ENCODE peak calls at places on chromosomes 6 and 20, in six cellular contexts. L, P, I, Q, R and Z are unnamed samples.

GRCh38 chr6:141077355-141078333 is 1055.1 kb upstream of the GJE1 start:
- DNase-seq in R (peak), I (no peak), L (peak), P (no peak), Q (peak), Z (no peak)

GRCh38 chr6:106163966-106164877 is 78.1 kb downstream of the PRDM1 start:
- DNase-seq in P (peak), I (peak), R (peak), Q (no peak), L (peak), Z (peak)

GRCh38 chr20:39453890-39454289 is 491.7 kb downstream of the DHX35 start:
- DNase-seq in Q (no peak), R (no peak), P (no peak), I (no peak), L (no peak), Z (no peak)

GRCh38 chr20:33709398-33709797 is 10.7 kb downstream of the PXMP4 start:
- DNase-seq in R (no peak), P (no peak), I (no peak), Q (no peak), L (peak), Z (no peak)

GRCh38 chr6:11236915-11237314 is 4.4 kb upstream of the NEDD9 start:
- DNase-seq in L (no peak), R (no peak), I (no peak), Q (no peak), P (no peak), Z (no peak)

GRCh38 chr6:49744259-49744658 is at the start of gene CRISP3:
- DNase-seq in Q (peak), R (peak), P (no peak), L (no peak), I (no peak), Z (no peak)

GRCh38 chr6:1240766-1241165 is 71.1 kb upstream of the FOXQ1 start:
- DNase-seq in I (no peak), P (peak), R (no peak), L (no peak), Q (no peak), Z (no peak)

GRCh38 chr6:71412559-71412958 is 123.9 kb downstream of the OGFRL1 start:
- DNase-seq in L (no peak), Q (no peak), R (no peak), P (no peak), I (no peak), Z (no peak)

GRCh38 chr20:62210496-62210855 is 9.6 kb downstream of the HRH3 start:
- DNase-seq in R (no peak), Q (no peak), P (no peak), L (no peak), I (no peak), Z (no peak)

GRCh38 chr20:9270831-9271230 is 201.9 kb downstream of the PLCB4 start:
- DNase-seq in P (peak), L (no peak), I (no peak), Q (no peak), R (peak), Z (peak)

GRCh38 chr20:41287327-41287726 is 30.2 kb downstream of the ZHX3 start:
- DNase-seq in L (no peak), P (peak), R (peak), I (no peak), Q (no peak), Z (no peak)

GRCh38 chr6:156517090-156517489 is 260.1 kb upstream of the ARID1B start:
- DNase-seq in L (no peak), Q (no peak), R (no peak), I (no peak), P (no peak), Z (no peak)

GRCh38 chr6:113397229-113397628 is 459.9 kb upstream of the MARCKS start:
- DNase-seq in I (no peak), Q (no peak), R (no peak), P (peak), L (no peak), Z (no peak)

GRCh38 chr6:24949020-24949569 is 13.3 kb upstream of the RIPOR2 start:
- DNase-seq in P (no peak), L (peak), R (no peak), Q (no peak), I (no peak), Z (no peak)

GRCh38 chr20:31663838-31664695 is 26.4 kb downstream of the COX4I2 start:
- DNase-seq in R (no peak), I (peak), Q (peak), L (peak), P (no peak), Z (no peak)

GRCh38 chr6:82169138-82169876 is 78.2 kb downstream of the IBTK start:
- DNase-seq in L (no peak), R (no peak), Q (no peak), I (no peak), P (no peak), Z (no peak)

GRCh38 chr6:156774872-156775405 is 2.2 kb upstream of the ARID1B start:
- DNase-seq in R (peak), I (no peak), Q (no peak), P (no peak), L (no peak), Z (no peak)

GRCh38 chr20:37580069-37580468 is 52.4 kb upstream of the BLCAP start:
- DNase-seq in R (no peak), L (no peak), P (no peak), Q (no peak), I (no peak), Z (no peak)

GRCh38 chr20:6582449-6582848 is 185.0 kb upstream of the BMP2 start:
- DNase-seq in I (no peak), L (no peak), Q (no peak), R (no peak), P (no peak), Z (no peak)

GRCh38 chr6:165804331-165805066 is 141.5 kb upstream of the PDE10A start:
- DNase-seq in L (no peak), R (no peak), P (no peak), I (no peak), Q (no peak), Z (no peak)

GRCh38 chr6:110658621-110659211 is 156.6 kb downstream of the CDK19 start:
- DNase-seq in R (no peak), L (no peak), I (no peak), Q (no peak), P (no peak), Z (no peak)

GRCh38 chr6:23036401-23036983 is 467.1 kb downstream of the HDGFL1 start:
- DNase-seq in Q (no peak), I (no peak), R (no peak), L (no peak), P (no peak), Z (no peak)

GRCh38 chr6:133441491-133441890 is 200.3 kb downstream of the EYA4 start:
- DNase-seq in I (no peak), L (no peak), Q (peak), R (no peak), P (no peak), Z (no peak)

GRCh38 chr6:82878812-82879211 is 186.8 kb downstream of the UBE3D start:
- DNase-seq in L (no peak), Q (no peak), R (peak), P (no peak), I (no peak), Z (no peak)

GRCh38 chr6:149015224-149015876 is 268.5 kb downstream of the UST start:
- DNase-seq in L (no peak), Q (no peak), P (peak), R (no peak), I (no peak), Z (no peak)

GRCh38 chr20:60203451-60203850 is 245.2 kb downstream of the CDH26 start:
- DNase-seq in Q (no peak), L (no peak), I (no peak), R (no peak), P (peak), Z (no peak)

GRCh38 chr20:14523090-14523489 is 185.7 kb upstream of the FLRT3 start:
- DNase-seq in P (no peak), R (no peak), I (no peak), Q (no peak), L (no peak), Z (no peak)

GRCh38 chr20:61699184-61700066 is 366.3 kb downstream of the TAF4 start:
- DNase-seq in P (no peak), Q (no peak), I (no peak), R (no peak), L (no peak), Z (no peak)

GRCh38 chr6:42407379-42407778 is 44.3 kb downstream of the TRERF1 start:
- DNase-seq in R (peak), P (peak), I (peak), L (no peak), Q (no peak), Z (peak)

GRCh38 chr6:6323352-6323751 is 2.9 kb upstream of the F13A1 start:
- DNase-seq in R (no peak), P (no peak), I (no peak), Q (no peak), L (no peak), Z (no peak)

GRCh38 chr6:74654296-74654695 is 551.6 kb downstream of the COL12A1 start:
- DNase-seq in R (peak), I (no peak), Q (no peak), L (no peak), P (no peak), Z (no peak)

GRCh38 chr6:131167773-131168172 is 32.5 kb downstream of the AKAP7 start:
- DNase-seq in Q (no peak), I (no peak), R (no peak), L (no peak), P (no peak), Z (no peak)
- TF ChIP-seq CTCF in Q (no peak), I (no peak), R (no peak), L (no peak), P (peak), Z (peak)

DNA sequence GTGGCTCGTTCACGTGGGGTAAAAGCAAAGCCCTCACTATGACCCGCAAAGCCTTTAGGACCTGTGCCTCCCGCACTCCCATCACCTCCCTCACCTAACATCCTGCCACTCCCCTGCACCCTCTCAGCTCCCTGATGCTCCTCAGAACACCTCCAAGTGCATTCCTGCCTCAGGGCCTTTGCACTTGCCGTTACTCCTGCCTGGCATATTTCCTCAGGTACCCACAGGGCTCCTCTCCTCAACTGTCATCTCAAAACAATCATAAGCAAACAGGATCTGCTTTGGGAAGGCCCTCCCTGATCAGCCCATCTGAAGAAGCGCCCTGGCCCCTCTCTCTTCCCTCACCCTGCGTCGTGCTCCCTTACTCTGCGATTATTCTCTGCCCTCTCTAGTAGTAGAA is 49.1 kb downstream of the FGD2 start:
- DNase-seq in I (no peak), L (no peak), P (no peak), Q (no peak), R (no peak), Z (no peak)
- TF ChIP-seq CTCF in I (no peak), L (no peak), P (no peak), Q (no peak), R (no peak), Z (no peak)

GRCh38 chr6:151958332-151958731 is 150.8 kb downstream of the ESR1 start:
- DNase-seq in R (peak), Q (peak), L (no peak), P (peak), I (no peak), Z (peak)
- TF ChIP-seq CTCF in R (no peak), Q (no peak), L (no peak), P (no peak), I (no peak), Z (no peak)

DNA sequence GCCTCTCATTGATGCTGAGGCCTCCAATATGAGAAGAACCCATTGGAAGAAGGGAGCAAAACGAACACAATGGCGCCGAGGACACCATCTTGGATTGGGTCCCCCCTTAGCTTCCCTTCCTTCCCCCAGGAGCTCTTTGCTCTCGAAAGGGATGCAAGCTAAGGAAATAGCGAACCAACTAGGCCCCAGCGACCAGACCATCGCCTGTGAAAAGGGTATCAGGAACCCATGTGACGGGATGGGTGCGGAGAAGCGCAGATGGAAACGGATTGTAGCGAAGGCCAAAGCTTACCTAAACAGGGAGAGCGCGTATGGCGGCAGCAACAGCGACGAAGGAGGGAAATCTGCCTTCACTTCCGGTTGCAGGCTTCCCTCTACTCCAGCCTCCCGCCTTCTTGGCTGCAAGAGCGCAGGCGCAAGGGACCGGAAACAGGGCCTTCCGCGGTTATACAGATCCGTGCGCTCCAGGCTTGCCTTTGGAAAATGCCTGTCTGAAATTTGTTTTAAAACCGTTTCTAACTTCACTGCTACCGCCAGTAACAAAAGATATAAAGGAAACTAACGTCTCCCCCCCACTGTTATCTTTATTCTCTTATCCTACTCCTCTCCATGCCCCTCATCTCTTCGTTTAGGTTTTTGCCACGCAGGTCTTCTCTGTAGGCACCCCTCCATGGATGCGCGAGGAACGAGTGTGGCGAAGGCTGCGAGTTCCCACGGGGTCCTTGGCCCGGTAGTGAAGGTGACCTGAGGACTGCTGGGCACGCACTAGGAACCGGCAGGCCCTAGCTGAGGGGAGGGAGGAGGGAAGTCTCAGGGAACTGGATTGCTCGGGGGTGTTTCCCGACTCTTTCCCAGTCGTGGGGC is at the start of gene DDX39B:
- DNase-seq in P (peak), Q (peak), L (peak), I (peak), R (peak), Z (peak)
- TF ChIP-seq CTCF in P (no peak), Q (peak), L (no peak), I (peak), R (no peak), Z (no peak)